ENCODE peak calls at places on chromosomes 3 and 15, in four cellular contexts. E, H, K and P are unnamed samples.

GRCh38 chr3:12148183-12148940 is 10.3 kb downstream of the TIMP4 start:
- DNase-seq in K (no peak), H (no peak), E (no peak), P (peak)

GRCh38 chr3:23865595-23866396 is 51.0 kb downstream of the NKIRAS1 start:
- DNase-seq in K (no peak), E (no peak), H (peak), P (peak)

GRCh38 chr3:168865022-168865551 is 769.4 kb upstream of the GOLIM4 start:
- DNase-seq in K (no peak), E (no peak), H (peak), P (peak)

GRCh38 chr3:107450254-107450653 is 72.5 kb upstream of the BBX start:
- DNase-seq in H (no peak), E (no peak), K (no peak), P (peak)

GRCh38 chr3:14216257-14217048 is 37.8 kb downstream of the LSM3 start:
- DNase-seq in E (no peak), K (no peak), H (peak), P (peak)

GRCh38 chr3:25556504-25556903 is 108.2 kb downstream of the TOP2B start:
- DNase-seq in E (no peak), H (no peak), K (no peak), P (no peak)

GRCh38 chr15:27124287-27124830 is 153.4 kb downstream of the GABRG3 start:
- DNase-seq in K (no peak), H (no peak), E (no peak), P (no peak)

GRCh38 chr3:101602731-101603130 is 28.8 kb downstream of the PCNP start:
- DNase-seq in H (no peak), E (no peak), K (no peak), P (no peak)

DNA sequence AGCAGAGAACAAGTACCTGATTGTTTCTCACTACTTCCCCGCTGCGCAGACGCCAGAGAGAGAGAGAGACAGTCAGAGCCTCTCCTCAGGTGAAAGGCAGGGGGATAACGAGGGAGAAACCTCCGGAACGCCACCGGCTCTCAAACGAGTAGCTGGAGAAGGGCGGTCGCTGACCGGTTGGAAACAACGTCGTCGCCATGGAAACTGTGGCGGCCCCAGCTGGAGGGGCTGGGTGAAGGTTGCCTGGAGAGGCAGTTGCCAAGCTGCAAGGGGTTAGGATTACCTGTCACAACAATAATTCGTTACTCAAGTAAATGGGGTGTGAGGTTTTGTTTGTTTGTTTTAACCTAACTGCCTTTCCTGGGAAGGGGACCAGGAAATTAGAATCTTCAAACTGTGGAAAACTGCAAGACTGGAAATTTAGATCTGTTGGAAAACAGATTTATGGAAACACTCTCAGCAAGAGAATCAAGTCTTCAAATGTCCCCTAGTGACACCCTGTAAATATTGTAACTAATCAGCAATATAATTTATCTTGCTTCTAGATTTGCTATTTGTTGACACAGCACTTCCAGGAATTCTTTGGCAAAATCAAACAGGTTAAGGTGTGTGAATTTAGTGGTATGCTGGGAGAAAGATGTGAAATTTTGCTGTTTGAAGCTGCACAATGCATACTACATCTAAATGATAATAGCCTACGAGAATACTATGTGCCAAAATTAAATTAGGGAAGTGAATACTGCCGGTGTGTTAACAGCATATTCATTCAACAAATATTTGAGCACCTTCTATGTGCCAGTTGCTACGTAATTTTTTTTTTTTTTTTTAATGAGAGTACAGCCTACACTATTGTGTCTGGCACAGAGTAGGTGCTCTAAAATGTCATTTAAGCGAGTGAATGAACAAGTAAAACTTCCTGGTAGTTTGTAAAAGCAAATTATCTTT is at the start of gene DNAH12:
- DNase-seq in H (peak), K (no peak), E (no peak), P (peak)
- H3K4me3 ChIP-seq in H (peak), K (peak), E (peak), P (peak)

DNA sequence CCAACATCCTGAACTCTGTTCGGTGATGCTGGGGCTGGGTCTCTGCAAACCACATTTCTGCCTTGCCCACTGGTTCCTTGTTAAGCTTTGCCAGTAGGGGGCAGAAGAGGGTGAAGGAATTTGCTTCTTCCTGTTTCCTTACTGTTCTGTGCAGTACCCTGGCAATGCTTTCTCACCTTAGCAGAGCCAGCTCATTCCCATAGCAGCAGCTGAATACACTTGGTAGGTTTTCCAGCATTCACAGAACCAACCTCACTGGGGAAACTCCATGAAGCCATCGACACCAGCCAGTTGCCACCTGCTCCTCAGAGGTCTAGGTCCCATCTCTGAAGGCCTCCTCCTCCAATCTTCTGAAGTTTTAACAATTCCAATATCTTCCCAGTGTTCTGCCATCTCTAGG is 308.4 kb downstream of the PDCD6IP start:
- DNase-seq in E (no peak), K (no peak), H (peak), P (peak)
- TF ChIP-seq CTCF in E (peak), K (peak), H (peak), P (peak)

DNA sequence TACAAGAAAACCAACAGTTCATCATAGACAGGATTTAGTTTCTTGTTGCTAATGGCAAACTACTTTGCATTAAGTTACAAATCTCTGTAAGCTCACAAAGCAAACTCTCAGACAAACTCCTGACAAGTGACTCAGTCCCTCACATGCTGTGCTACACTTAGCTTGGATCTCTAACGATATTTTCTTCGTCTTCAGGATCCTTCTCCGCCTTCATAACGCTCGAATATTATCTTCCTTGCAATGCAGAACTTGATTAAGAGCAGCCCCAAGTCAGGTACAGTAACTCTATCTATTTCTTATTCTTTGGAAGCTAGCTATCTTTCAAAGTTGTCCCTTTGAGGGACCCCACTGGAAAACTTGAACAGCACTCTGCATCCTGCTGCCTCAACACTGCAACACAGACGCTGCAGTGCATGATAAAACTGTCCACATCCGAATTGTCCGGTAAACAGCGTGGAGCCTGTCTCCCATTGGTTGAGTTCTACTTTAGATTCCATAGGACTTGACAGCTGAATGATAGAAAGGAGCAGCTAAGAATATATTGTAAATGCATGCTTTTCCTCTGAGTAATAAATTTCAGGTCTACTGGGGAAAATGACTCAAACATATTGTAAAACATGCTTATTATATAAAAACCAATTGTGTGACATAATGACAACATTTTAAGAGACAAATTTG is 61.3 kb downstream of the UACA start:
- DNase-seq in E (no peak), H (peak), K (no peak), P (peak)
- H3K4me3 ChIP-seq in E (peak), H (peak), K (peak), P (peak)

GRCh38 chr3:67863869-67864268 is 209.5 kb upstream of the SUCLG2 start:
- DNase-seq in E (no peak), H (peak), K (no peak), P (peak)
- TF ChIP-seq CTCF in E (no peak), H (peak), K (no peak), P (peak)

DNA sequence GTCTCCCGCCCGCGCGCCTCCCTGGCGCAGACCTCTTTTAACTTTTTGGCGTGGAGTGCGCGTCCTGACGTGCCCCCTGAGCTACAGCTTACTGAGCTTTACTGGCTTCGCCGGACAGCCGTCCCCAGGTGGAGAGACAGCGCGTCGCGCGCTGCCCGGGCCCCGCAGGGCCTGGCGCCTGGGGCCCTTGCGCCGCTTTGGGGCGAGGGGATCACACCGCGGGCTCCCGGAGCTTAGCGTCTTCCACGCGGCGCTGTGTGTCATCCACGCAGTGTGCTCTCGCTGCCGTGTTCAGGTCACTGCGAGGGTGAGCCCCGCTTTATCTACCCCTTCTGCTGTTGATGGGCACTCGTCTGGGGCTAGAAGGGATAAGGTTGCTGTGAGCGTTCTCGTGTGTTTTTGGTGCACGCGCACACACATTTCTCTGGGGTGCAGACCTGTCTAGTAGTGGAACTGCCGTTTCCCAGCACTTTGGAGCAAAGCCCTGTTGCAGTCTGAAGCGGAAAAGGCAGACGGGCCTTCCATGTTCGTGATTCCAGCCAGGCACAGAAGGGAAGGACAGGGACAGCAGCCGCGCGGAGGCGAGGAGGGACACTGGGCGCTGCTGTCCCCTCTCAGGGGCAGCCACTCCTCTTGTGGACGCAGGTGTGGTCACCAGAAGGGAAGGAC is 33.1 kb upstream of the ALDH1L1 start:
- DNase-seq in H (no peak), E (no peak), K (no peak), P (no peak)
- H3K4me3 ChIP-seq in H (peak), E (peak), K (peak), P (peak)

GRCh38 chr15:60905587-60905986 is 323.5 kb downstream of the RORA start:
- DNase-seq in H (no peak), E (no peak), K (no peak), P (no peak)
- TF ChIP-seq CTCF in H (no peak), E (no peak), K (no peak), P (no peak)

DNA sequence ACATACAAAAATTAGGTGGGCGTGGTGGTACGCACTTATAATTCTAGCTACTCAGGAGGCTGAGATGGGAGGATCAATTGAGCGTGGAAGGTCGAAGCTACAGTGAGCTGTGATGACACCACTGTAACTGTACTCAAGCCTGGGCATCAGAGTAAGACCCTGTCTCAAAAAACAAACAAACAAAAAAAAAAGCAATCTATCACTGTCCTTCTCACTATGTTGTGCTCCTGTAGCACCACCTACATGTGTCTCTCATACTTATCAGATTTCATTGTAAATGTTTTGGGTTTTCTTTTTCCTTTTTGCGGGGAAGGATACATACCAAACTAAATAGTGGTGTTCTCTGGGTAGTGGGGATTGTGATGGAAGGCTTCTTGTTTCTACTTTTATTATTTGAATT is 14.8 kb downstream of the FANCD2 start:
- DNase-seq in H (no peak), E (no peak), K (no peak), P (no peak)
- H3K4me3 ChIP-seq in H (no peak), E (no peak), K (no peak), P (no peak)

DNA sequence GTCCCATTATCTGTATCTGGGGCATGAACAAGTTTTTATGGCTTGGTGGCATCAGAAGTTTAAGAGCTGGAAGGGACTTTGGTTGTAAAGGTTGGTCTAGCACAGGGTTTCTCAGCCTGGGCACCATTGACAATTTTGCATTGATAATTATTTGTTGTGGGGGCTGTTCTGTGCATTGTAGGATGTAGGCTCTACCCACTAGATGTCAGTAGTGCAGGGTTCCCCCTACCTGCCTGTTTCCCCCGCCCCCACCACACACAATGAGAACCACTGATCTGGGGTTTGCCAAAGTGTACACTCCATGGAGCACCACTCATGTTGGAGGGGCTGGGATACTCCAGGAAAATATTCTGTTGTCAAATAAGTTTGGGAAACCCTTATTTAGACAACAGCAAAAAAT is 42.7 kb downstream of the PLCL2 start:
- DNase-seq in K (no peak), H (no peak), E (no peak), P (no peak)
- TF ChIP-seq CTCF in K (no peak), H (no peak), E (no peak), P (no peak)

DNA sequence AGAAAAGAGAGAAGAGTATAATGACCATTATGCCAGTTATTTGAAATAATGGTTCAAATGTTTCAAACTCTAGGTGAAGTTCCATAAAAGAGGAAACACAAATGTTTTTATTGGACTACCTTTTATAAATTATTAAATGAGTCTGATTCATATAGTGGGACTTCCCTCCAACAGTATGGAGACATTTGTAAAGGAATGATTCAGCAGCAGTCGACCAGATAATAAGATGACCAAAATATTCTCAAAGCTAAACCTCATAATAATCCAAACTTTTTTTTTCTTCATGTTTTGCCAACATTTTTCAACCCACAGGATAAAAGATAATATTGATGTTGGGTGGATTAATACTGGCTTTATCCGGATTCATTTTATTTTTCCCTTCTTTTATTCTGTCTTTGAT is 18.8 kb downstream of the TIPARP start:
- DNase-seq in E (no peak), H (peak), K (no peak), P (peak)
- H3K4me3 ChIP-seq in E (no peak), H (no peak), K (no peak), P (no peak)

DNA sequence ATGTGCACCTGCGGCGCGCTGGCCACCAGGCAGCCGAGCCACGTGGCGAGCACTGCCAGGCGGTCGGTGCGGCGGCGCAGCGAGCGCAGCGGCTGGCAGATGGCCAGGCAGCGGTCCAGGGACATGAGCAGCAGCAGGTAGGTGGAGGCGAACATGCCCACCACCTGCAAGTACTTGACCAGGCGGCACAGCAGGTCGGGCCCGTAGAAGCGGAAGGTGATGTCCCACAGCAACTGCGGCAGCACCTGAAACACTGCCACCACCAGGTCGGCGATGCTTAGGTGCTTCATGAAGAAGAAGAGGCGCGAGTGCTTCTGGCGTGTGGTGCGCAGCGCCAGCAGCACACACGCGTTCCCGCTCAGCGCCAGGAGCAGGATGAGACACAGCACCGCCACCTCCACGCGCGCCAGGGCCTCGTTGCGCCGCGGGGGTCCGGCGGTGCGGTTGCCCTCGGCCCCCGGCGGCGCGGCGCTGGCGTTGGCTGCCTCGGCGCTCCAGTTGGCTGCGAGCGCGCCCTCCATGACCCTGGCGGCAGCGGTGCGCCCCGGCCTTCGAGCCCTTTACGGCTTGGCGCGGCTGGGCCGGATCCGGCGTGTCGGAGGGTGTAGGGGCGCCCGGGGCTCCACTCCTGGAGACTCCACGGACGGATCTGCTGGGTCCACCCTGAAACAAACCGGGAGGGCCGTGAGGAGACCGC is 1.6 kb downstream of the OXTR start:
- DNase-seq in K (no peak), H (peak), E (no peak), P (no peak)
- TF ChIP-seq CTCF in K (no peak), H (no peak), E (peak), P (peak)